ENCODE peak calls at places on chromosomes 13 and 19, in eight cellular contexts. F, R, T, A, C, M, Y and O are unnamed samples.

GRCh38 chr13:108961542-108962125 is 332.2 kb downstream of the MYO16 start:
- DNase-seq in T (peak; percentile 43), R (peak; percentile 74), A (peak; percentile 79), Y (peak; percentile 19), C (no peak), F (peak; percentile 60), M (peak; percentile 43), O (peak; percentile 78)

GRCh38 chr13:101785858-101786257 is 333.4 kb downstream of the ITGBL1 start:
- DNase-seq in C (peak; percentile 4), M (peak; percentile 17), R (peak; percentile 64), F (no peak), A (peak; percentile 43), Y (no peak), T (peak; percentile 9), O (peak; percentile 38)

GRCh38 chr13:36207672-36208071 is 6.7 kb downstream of the SOHLH2 start:
- DNase-seq in C (no peak), T (no peak), M (no peak), Y (no peak), R (no peak), A (no peak), F (no peak), O (no peak)

GRCh38 chr13:50340566-50341287 is 325.5 kb downstream of the KCNRG start:
- DNase-seq in M (no peak), R (peak; percentile 21), Y (no peak), T (no peak), A (no peak), F (no peak), C (no peak), O (no peak)

GRCh38 chr19:17074628-17075034 is 621 bp downstream of the HAUS8 start:
- DNase-seq in R (no peak), Y (no peak), M (no peak), A (no peak), C (no peak), F (no peak), T (no peak), O (no peak)

GRCh38 chr19:41521860-41522555 is 54.0 kb upstream of the CEACAM21 start:
- DNase-seq in F (no peak), T (no peak), M (no peak), Y (no peak), C (no peak), R (peak; percentile 17), A (no peak), O (no peak)

GRCh38 chr19:3396881-3397265 is 30.5 kb downstream of the NFIC start:
- DNase-seq in T (no peak), M (no peak), A (no peak), F (no peak), Y (no peak), C (no peak), R (no peak), O (no peak)

GRCh38 chr19:41753159-41753558 is 2.2 kb upstream of the CEACAM6 start:
- DNase-seq in M (peak; percentile 6), A (peak; percentile 31), F (peak; percentile 18), C (peak; percentile 40), T (no peak), R (peak; percentile 50), Y (no peak), O (peak; percentile 50)

GRCh38 chr13:51249767-51250741 is 27.9 kb downstream of the FAM124A start:
- DNase-seq in Y (no peak), R (no peak), C (no peak), F (peak; percentile 10), M (peak; percentile 13), T (no peak), A (no peak), O (no peak)

GRCh38 chr19:49684251-49684982 is 5.0 kb upstream of the ADM5 start:
- DNase-seq in F (no peak), A (peak; percentile 19), Y (no peak), T (no peak), C (no peak), M (no peak), R (peak; percentile 42), O (no peak)

GRCh38 chr13:27403252-27403678 is 21.2 kb upstream of the GTF3A start:
- DNase-seq in T (peak; percentile 82), Y (no peak), M (no peak), A (peak; percentile 13), R (peak; percentile 61), C (no peak), F (no peak), O (no peak)

DNA sequence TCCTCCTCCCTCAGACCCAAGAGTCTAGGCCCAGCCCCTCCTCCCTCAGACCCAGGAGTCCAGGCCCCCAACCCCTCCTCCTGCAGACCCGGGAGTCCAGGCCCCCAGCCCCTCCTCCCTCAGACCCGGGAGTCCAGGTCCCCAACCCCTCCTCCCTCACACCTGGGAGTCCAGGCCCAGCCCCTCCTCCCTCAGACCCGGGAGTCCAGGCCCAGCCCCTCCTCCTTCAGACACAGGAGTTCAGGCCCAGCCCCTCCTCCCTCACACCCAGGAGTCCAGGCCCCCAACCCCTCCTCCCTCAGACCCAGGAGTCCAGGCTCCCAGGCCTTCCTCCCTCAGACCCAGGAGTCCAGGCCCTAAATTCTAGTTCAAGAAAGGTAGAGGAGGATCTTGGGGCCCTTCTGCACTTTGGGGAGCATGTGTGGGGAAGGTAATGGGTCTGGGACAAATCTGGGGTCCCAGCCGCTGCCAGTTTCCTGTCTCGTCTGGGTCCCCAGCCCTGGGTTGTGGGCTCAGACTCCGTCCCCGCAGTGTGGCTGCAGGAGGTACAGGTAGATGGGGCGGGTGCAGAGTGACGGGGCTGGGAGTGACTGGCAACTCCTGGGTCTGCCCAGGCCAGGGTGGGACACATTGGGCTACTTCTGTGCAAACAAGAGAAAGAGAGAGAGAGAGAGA is 3.2 kb upstream of the TMEM190 start:
- DNase-seq in C (peak; percentile 59), M (no peak), R (no peak), F (no peak), Y (no peak), A (no peak), T (no peak), O (no peak)
- TF ChIP-seq EZH2 in C (no peak), M (no peak), R (no peak), F (no peak), Y (no peak), A (no peak), T (no peak), O (no peak)

GRCh38 chr19:4908311-4908710 is 990 bp upstream of the UHRF1 start:
- DNase-seq in A (no peak), F (no peak), T (no peak), M (peak; percentile 76), C (no peak), R (no peak), Y (no peak), O (no peak)

GRCh38 chr19:4909897-4910593 is 744 bp downstream of the UHRF1 start:
- DNase-seq in C (peak; percentile 85), M (peak; percentile 81), T (peak; percentile 88), F (peak; percentile 87), A (peak; percentile 96), R (peak; percentile 98), Y (peak; percentile 49), O (peak; percentile 98)

GRCh38 chr19:4910594-4911273 is 1.4 kb downstream of the UHRF1 start:
- DNase-seq in T (peak; percentile 87), C (peak; percentile 25), A (no peak), Y (no peak), R (peak; percentile 41), M (no peak), F (peak; percentile 40), O (no peak)

GRCh38 chr19:4908781-4909171 is 525 bp upstream of the UHRF1 start:
- DNase-seq in C (peak; percentile 26), F (no peak), A (no peak), T (no peak), M (peak; percentile 58), Y (no peak), R (no peak), O (no peak)

GRCh38 chr19:4909172-4909896 is at the start of gene UHRF1:
- DNase-seq in C (peak; percentile 30), T (peak; percentile 35), M (peak; percentile 58), A (peak; percentile 46), Y (no peak), R (peak; percentile 58), F (no peak), O (peak; percentile 85)
- TF ChIP-seq CTCF in C (no peak), T (no peak), M (no peak), A (no peak), Y (no peak), R (no peak), F (no peak), O (no peak)

DNA sequence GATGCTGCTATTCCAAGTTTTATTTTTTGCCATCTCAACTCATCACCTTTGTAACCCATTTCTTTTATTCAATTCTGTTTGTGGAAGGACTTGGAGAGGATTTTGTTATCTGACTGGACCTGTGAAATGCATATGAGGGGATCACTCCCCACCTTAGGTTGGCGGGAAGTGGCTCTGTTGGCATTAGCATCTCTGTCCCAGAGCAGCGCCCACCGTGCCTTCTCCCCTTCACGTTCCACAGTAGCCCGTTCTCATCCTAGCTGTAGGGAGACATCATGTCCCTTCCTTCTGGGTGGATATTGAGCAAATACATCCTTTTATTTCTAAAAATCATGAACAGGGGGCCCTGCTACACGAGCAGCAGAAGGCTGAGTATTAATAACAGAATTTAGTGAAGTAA is 330.4 kb downstream of the RFC3 start:
- DNase-seq in A (no peak), F (no peak), C (no peak), Y (no peak), T (no peak), M (no peak), R (no peak), O (no peak)
- TF ChIP-seq EZH2 in A (no peak), F (no peak), C (no peak), Y (no peak), T (no peak), M (no peak), R (no peak), O (no peak)

DNA sequence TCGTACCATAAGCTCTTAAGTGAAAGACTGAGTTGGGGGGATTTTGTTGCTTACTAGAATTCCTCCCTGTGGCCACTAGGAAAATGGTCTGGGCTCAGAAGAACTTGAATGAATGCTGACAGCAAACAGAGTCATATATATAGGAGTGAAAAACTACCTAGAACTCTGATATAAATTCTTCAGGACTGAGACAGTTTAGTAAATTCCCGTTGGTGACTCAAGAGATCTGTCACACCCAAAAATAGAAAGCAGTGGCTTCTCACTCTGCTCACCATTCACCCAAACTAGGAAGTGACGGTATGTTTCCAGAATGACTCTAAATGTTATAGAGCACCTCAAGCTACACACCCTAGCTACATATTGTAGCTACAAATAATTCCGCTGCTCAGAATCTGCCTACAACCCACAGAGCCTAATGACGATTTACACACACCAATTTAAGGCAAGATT is 116.2 kb downstream of the TBC1D4 start:
- DNase-seq in M (no peak), C (peak; percentile 27), F (peak; percentile 84), A (no peak), Y (peak; percentile 82), T (peak; percentile 96), R (no peak), O (no peak)
- TF ChIP-seq CTCF in M (no peak), C (peak; percentile 19), F (peak; percentile 19), A (no peak), Y (no peak), T (no peak), R (no peak), O (no peak)

DNA sequence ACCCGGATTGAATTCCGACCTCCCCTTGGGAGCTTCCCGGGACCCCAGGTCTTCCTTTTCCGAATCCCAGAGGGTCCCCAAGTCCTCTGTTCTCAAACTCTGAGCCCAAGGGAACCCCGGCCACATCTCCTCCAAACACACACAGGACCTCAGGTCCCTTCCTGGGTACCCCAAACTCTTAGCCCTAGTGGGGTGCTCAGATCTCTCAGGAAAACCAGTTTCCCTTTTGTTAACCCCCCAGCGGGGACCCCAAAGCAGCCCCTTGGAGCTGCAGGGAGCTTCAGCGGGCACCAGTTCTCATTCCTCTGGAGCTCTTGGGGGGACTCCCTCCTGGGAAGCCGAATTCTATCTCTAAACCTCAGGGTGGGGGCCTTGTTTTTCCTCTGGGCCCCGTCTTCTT is 774 bp downstream of the CACNG6 start:
- DNase-seq in M (no peak), F (no peak), R (no peak), Y (no peak), C (no peak), A (no peak), T (no peak), O (no peak)
- TF ChIP-seq EZH2 in M (no peak), F (no peak), R (no peak), Y (no peak), C (no peak), A (no peak), T (no peak), O (no peak)